ENCODE peak calls at places on chromosomes 2 and 18, in eight cellular contexts. One of them, this sample, is unnamed.

GRCh38 chr2:159489476-159489875 is 126.9 kb downstream of the BAZ2B start:
- DNase-seq in activated gamma-delta T cell treated with Interleukin-2 at 50 U/mL for 16 hours: no peak
- DNase-seq in CD4-positive, alpha-beta memory T cell: no peak
- DNase-seq in head of caudate nucleus: no peak
- DNase-seq in HFF-Myc: no peak
- DNase-seq in M059J: no peak
- DNase-seq in smooth muscle cell of the brain vasculature: no peak
- DNase-seq in Calu3: no peak
- DNase-seq in this sample: no peak

GRCh38 chr18:11567391-11567790 is 42.0 kb upstream of the SLC35G4 start:
- DNase-seq in activated gamma-delta T cell treated with Interleukin-2 at 50 U/mL for 16 hours: no peak
- DNase-seq in CD4-positive, alpha-beta memory T cell: no peak
- DNase-seq in head of caudate nucleus: no peak
- DNase-seq in HFF-Myc: no peak
- DNase-seq in M059J: no peak
- DNase-seq in smooth muscle cell of the brain vasculature: no peak
- DNase-seq in Calu3: no peak
- DNase-seq in this sample: no peak

GRCh38 chr18:74420926-74421325 is 36.2 kb downstream of the DIPK1C start:
- DNase-seq in activated gamma-delta T cell treated with Interleukin-2 at 50 U/mL for 16 hours: no peak
- DNase-seq in CD4-positive, alpha-beta memory T cell: no peak
- DNase-seq in head of caudate nucleus: no peak
- DNase-seq in HFF-Myc: no peak
- DNase-seq in M059J: no peak
- DNase-seq in smooth muscle cell of the brain vasculature: no peak
- DNase-seq in Calu3: no peak
- DNase-seq in this sample: no peak

GRCh38 chr2:236637691-236638569 is 68.3 kb downstream of the ACKR3 start:
- DNase-seq in activated gamma-delta T cell treated with Interleukin-2 at 50 U/mL for 16 hours: no peak
- DNase-seq in CD4-positive, alpha-beta memory T cell: no peak
- DNase-seq in head of caudate nucleus: no peak
- DNase-seq in HFF-Myc: no peak
- DNase-seq in M059J: peak
- DNase-seq in smooth muscle cell of the brain vasculature: no peak
- DNase-seq in Calu3: no peak
- DNase-seq in this sample: no peak

GRCh38 chr2:68039317-68039716 is 23.5 kb downstream of the C1D start:
- DNase-seq in activated gamma-delta T cell treated with Interleukin-2 at 50 U/mL for 16 hours: no peak
- DNase-seq in CD4-positive, alpha-beta memory T cell: no peak
- DNase-seq in head of caudate nucleus: no peak
- DNase-seq in HFF-Myc: no peak
- DNase-seq in M059J: no peak
- DNase-seq in smooth muscle cell of the brain vasculature: no peak
- DNase-seq in Calu3: no peak
- DNase-seq in this sample: no peak

GRCh38 chr2:133955174-133955573 is 298.7 kb upstream of the MGAT5 start:
- DNase-seq in activated gamma-delta T cell treated with Interleukin-2 at 50 U/mL for 16 hours: no peak
- DNase-seq in CD4-positive, alpha-beta memory T cell: no peak
- DNase-seq in head of caudate nucleus: no peak
- DNase-seq in HFF-Myc: no peak
- DNase-seq in M059J: no peak
- DNase-seq in smooth muscle cell of the brain vasculature: no peak
- DNase-seq in Calu3: no peak
- DNase-seq in this sample: no peak

GRCh38 chr2:70957838-70958237 is 20.6 kb upstream of the ANKRD53 start:
- DNase-seq in activated gamma-delta T cell treated with Interleukin-2 at 50 U/mL for 16 hours: no peak
- DNase-seq in CD4-positive, alpha-beta memory T cell: no peak
- DNase-seq in head of caudate nucleus: no peak
- DNase-seq in HFF-Myc: no peak
- DNase-seq in M059J: no peak
- DNase-seq in smooth muscle cell of the brain vasculature: no peak
- DNase-seq in Calu3: no peak
- DNase-seq in this sample: no peak

GRCh38 chr2:216034065-216034464 is 20.7 kb upstream of the MREG start:
- DNase-seq in activated gamma-delta T cell treated with Interleukin-2 at 50 U/mL for 16 hours: peak
- DNase-seq in CD4-positive, alpha-beta memory T cell: peak
- DNase-seq in head of caudate nucleus: peak
- DNase-seq in HFF-Myc: peak
- DNase-seq in M059J: peak
- DNase-seq in smooth muscle cell of the brain vasculature: peak
- DNase-seq in Calu3: peak
- DNase-seq in this sample: peak

GRCh38 chr2:105570757-105571156 is 171.9 kb upstream of the FHL2 start:
- DNase-seq in activated gamma-delta T cell treated with Interleukin-2 at 50 U/mL for 16 hours: no peak
- DNase-seq in CD4-positive, alpha-beta memory T cell: no peak
- DNase-seq in head of caudate nucleus: no peak
- DNase-seq in HFF-Myc: no peak
- DNase-seq in M059J: no peak
- DNase-seq in smooth muscle cell of the brain vasculature: no peak
- DNase-seq in Calu3: no peak
- DNase-seq in this sample: no peak

GRCh38 chr2:71460595-71461303 is 7.4 kb downstream of the DYSF start:
- DNase-seq in activated gamma-delta T cell treated with Interleukin-2 at 50 U/mL for 16 hours: no peak
- DNase-seq in CD4-positive, alpha-beta memory T cell: no peak
- DNase-seq in head of caudate nucleus: no peak
- DNase-seq in HFF-Myc: no peak
- DNase-seq in M059J: no peak
- DNase-seq in smooth muscle cell of the brain vasculature: no peak
- DNase-seq in Calu3: no peak
- DNase-seq in this sample: no peak

GRCh38 chr18:68034293-68034692 is 517.8 kb upstream of the DSEL start:
- DNase-seq in activated gamma-delta T cell treated with Interleukin-2 at 50 U/mL for 16 hours: no peak
- DNase-seq in CD4-positive, alpha-beta memory T cell: no peak
- DNase-seq in head of caudate nucleus: no peak
- DNase-seq in HFF-Myc: peak
- DNase-seq in M059J: no peak
- DNase-seq in smooth muscle cell of the brain vasculature: no peak
- DNase-seq in Calu3: no peak
- DNase-seq in this sample: no peak

GRCh38 chr2:31382452-31383120 is 32.0 kb downstream of the XDH start:
- DNase-seq in activated gamma-delta T cell treated with Interleukin-2 at 50 U/mL for 16 hours: no peak
- DNase-seq in CD4-positive, alpha-beta memory T cell: no peak
- DNase-seq in head of caudate nucleus: no peak
- DNase-seq in HFF-Myc: no peak
- DNase-seq in M059J: peak
- DNase-seq in smooth muscle cell of the brain vasculature: no peak
- DNase-seq in Calu3: no peak
- DNase-seq in this sample: no peak

GRCh38 chr2:237637429-237638135 is 10.2 kb downstream of the LRRFIP1 start:
- DNase-seq in activated gamma-delta T cell treated with Interleukin-2 at 50 U/mL for 16 hours: no peak
- DNase-seq in CD4-positive, alpha-beta memory T cell: no peak
- DNase-seq in head of caudate nucleus: no peak
- DNase-seq in HFF-Myc: no peak
- DNase-seq in M059J: no peak
- DNase-seq in smooth muscle cell of the brain vasculature: no peak
- DNase-seq in Calu3: no peak
- DNase-seq in this sample: no peak